ENCODE peak calls at places on chromosomes 1 and 21, in five cellular contexts. One of them, this sample, is unnamed.

GRCh38 chr1:70979313-70979712 is 68.3 kb downstream of the PTGER3 start:
- DNase-seq in naive thymus-derived CD4-positive, alpha-beta T cell: no peak
- DNase-seq in IMR-90: no peak
- DNase-seq in upper lobe of right lung: no peak
- DNase-seq in tibial artery: no peak
- DNase-seq in this sample: no peak

GRCh38 chr1:178702141-178702540 is 22.9 kb upstream of the RALGPS2 start:
- DNase-seq in naive thymus-derived CD4-positive, alpha-beta T cell: no peak
- DNase-seq in IMR-90: peak; percentile 71
- DNase-seq in upper lobe of right lung: no peak
- DNase-seq in tibial artery: no peak
- DNase-seq in this sample: no peak

GRCh38 chr21:36321325-36322082 is 1.5 kb downstream of the MORC3 start:
- DNase-seq in naive thymus-derived CD4-positive, alpha-beta T cell: no peak
- DNase-seq in IMR-90: peak; percentile 35
- DNase-seq in upper lobe of right lung: no peak
- DNase-seq in tibial artery: no peak
- DNase-seq in this sample: peak; percentile 33

GRCh38 chr1:208089971-208090755 is 154.0 kb downstream of the PLXNA2 start:
- DNase-seq in naive thymus-derived CD4-positive, alpha-beta T cell: no peak
- DNase-seq in IMR-90: peak; percentile 36
- DNase-seq in upper lobe of right lung: no peak
- DNase-seq in tibial artery: no peak
- DNase-seq in this sample: no peak

GRCh38 chr1:247411583-247412295 is 4.2 kb upstream of the NLRP3 start:
- DNase-seq in naive thymus-derived CD4-positive, alpha-beta T cell: no peak
- DNase-seq in IMR-90: no peak
- DNase-seq in upper lobe of right lung: no peak
- DNase-seq in tibial artery: no peak
- DNase-seq in this sample: no peak

GRCh38 chr1:35622510-35623171 is 18.7 kb downstream of the PSMB2 start:
- DNase-seq in naive thymus-derived CD4-positive, alpha-beta T cell: no peak
- DNase-seq in IMR-90: no peak
- DNase-seq in upper lobe of right lung: no peak
- DNase-seq in tibial artery: no peak
- DNase-seq in this sample: no peak

GRCh38 chr1:219808790-219809189 is 119.6 kb downstream of the SLC30A10 start:
- DNase-seq in naive thymus-derived CD4-positive, alpha-beta T cell: no peak
- DNase-seq in IMR-90: no peak
- DNase-seq in upper lobe of right lung: no peak
- DNase-seq in tibial artery: no peak
- DNase-seq in this sample: no peak

GRCh38 chr1:205578780-205579571 is 52.8 kb downstream of the ELK4 start:
- DNase-seq in naive thymus-derived CD4-positive, alpha-beta T cell: no peak
- DNase-seq in IMR-90: no peak
- DNase-seq in upper lobe of right lung: peak; percentile 57
- DNase-seq in tibial artery: peak; percentile 39
- DNase-seq in this sample: no peak

GRCh38 chr1:244048566-244049141 is 2.4 kb upstream of the ZBTB18 start:
- DNase-seq in naive thymus-derived CD4-positive, alpha-beta T cell: peak; percentile 44
- DNase-seq in IMR-90: no peak
- DNase-seq in upper lobe of right lung: peak; percentile 86
- DNase-seq in tibial artery: no peak
- DNase-seq in this sample: no peak

GRCh38 chr1:46606255-46606965 is 2.3 kb upstream of the MKNK1 start:
- DNase-seq in naive thymus-derived CD4-positive, alpha-beta T cell: no peak
- DNase-seq in IMR-90: peak; percentile 25
- DNase-seq in upper lobe of right lung: no peak
- DNase-seq in tibial artery: no peak
- DNase-seq in this sample: no peak

GRCh38 chr1:194600716-194601115 is 1414.3 kb upstream of the B3GALT2 start:
- DNase-seq in naive thymus-derived CD4-positive, alpha-beta T cell: no peak
- DNase-seq in IMR-90: no peak
- DNase-seq in upper lobe of right lung: no peak
- DNase-seq in tibial artery: no peak
- DNase-seq in this sample: no peak

GRCh38 chr1:29136463-29136915 is 12.8 kb upstream of the TMEM200B start:
- DNase-seq in naive thymus-derived CD4-positive, alpha-beta T cell: no peak
- DNase-seq in IMR-90: peak; percentile 58
- DNase-seq in upper lobe of right lung: no peak
- DNase-seq in tibial artery: no peak
- DNase-seq in this sample: no peak

GRCh38 chr1:29129916-29130315 is 6.2 kb upstream of the TMEM200B start:
- DNase-seq in naive thymus-derived CD4-positive, alpha-beta T cell: no peak
- DNase-seq in IMR-90: no peak
- DNase-seq in upper lobe of right lung: no peak
- DNase-seq in tibial artery: no peak
- DNase-seq in this sample: no peak

GRCh38 chr1:29134695-29135028 is 11.0 kb upstream of the TMEM200B start:
- DNase-seq in naive thymus-derived CD4-positive, alpha-beta T cell: no peak
- DNase-seq in IMR-90: no peak
- DNase-seq in upper lobe of right lung: no peak
- DNase-seq in tibial artery: no peak
- DNase-seq in this sample: no peak

GRCh38 chr1:29128739-29129138 is 5.0 kb upstream of the TMEM200B start:
- DNase-seq in naive thymus-derived CD4-positive, alpha-beta T cell: no peak
- DNase-seq in IMR-90: no peak
- DNase-seq in upper lobe of right lung: no peak
- DNase-seq in tibial artery: no peak
- DNase-seq in this sample: peak; percentile 65

DNA sequence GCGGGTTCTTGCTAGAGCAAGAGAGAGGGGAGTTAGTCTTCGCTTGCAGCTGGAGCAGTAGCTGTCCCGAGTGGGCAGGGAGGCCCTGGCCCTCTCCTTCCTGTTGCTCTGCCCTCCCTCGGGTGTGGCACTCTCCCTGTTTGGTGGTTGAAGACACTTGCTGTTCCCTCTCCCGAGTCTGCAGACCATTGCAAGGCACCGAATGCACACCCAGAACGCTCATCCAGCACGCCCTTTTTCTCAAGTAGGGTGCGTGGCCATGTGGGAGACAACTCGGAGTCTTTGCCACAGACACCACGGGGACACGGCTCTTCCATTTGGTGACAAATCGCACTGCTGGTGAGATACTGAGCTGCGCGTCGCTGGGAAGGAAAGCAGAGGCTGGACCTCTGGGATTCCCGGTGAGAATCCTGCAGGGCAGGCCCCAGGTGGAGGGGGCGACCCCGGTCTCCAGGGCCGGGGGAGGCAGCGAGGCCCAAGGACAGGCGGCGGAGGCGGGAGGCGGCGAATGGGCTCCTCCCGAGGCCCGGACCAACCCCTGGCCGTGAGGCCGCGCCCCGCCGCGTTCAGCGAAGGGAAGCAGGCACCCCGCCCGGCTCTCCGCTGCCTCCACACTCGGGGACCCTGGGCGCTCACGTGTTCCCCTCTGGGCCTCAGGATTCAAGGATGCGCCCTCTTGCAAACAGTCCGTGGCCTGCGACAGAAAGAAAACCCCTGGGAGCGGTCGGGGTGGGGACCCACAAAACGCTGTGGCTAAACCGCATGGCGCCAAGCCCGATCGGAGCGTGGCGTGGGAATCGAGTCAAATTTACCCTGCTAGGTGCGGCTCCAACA is 10.4 kb upstream of the TMEM200B start:
- DNase-seq in naive thymus-derived CD4-positive, alpha-beta T cell: no peak
- DNase-seq in IMR-90: no peak
- DNase-seq in upper lobe of right lung: no peak
- DNase-seq in tibial artery: no peak
- DNase-seq in this sample: no peak
- H3K4me1 ChIP-seq in naive thymus-derived CD4-positive, alpha-beta T cell: no peaks in the 10 kb centered on the region
- H3K4me1 ChIP-seq in IMR-90: no peaks in the 10 kb centered on the region
- H3K4me1 ChIP-seq in upper lobe of right lung: no peaks in the 10 kb centered on the region
- H3K4me1 ChIP-seq in tibial artery: no peaks in the 10 kb centered on the region
- H3K4me1 ChIP-seq in this sample: no peaks in the 10 kb centered on the region

DNA sequence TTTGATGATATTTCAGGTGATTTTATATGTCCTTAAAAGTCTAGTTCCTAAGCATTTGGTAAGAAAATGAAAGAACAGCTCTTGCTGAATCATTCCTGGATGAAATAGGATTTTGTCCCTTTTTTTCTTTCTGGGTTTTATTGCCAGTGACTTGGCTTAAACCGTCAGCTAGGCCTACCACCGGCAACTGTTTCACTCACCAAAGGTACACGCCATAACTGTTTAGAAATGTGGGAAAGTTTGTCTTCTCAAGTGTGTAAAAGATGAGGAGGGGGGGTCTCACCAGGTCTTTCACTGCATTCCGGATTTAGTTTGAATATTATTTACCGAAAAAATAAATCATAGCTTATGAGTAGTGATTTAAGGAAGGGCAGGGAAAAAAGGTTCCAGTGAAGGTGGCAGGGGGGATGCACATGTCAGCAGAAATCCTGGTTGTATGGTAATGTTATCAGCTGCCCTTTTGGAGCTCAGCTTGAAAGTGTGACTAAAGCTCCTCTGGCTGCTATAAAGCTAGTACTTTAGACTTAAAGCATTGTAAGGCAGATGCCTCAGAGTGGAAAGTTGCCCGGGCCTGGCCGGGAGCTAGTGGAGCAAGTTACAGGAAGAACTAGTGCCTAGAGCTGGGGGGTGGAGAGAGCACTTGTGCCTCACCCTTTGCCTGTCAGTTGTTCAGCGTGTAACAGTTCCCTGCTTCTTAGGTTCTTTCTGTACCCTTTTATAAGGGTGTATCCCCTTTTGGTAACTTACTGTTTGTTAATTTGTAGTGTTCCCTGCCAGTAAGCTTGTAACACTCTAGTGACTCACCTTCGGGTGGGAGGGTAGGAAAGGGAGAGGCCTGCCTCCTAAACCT is 3.1 kb downstream of the ATP1A1 start:
- DNase-seq in naive thymus-derived CD4-positive, alpha-beta T cell: peak; percentile 50
- DNase-seq in IMR-90: peak; percentile 68
- DNase-seq in upper lobe of right lung: peak; percentile 89
- DNase-seq in tibial artery: peak; percentile 91
- DNase-seq in this sample: peak; percentile 96
- H3K27ac ChIP-seq in naive thymus-derived CD4-positive, alpha-beta T cell: peak overlapping the region; percentile 98
- H3K27ac ChIP-seq in IMR-90: peak overlapping the region; percentile 63
- H3K27ac ChIP-seq in upper lobe of right lung: peak overlapping the region; percentile 96
- H3K27ac ChIP-seq in tibial artery: peak overlapping the region; percentile 98
- H3K27ac ChIP-seq in this sample: peak overlapping the region; percentile 98

DNA sequence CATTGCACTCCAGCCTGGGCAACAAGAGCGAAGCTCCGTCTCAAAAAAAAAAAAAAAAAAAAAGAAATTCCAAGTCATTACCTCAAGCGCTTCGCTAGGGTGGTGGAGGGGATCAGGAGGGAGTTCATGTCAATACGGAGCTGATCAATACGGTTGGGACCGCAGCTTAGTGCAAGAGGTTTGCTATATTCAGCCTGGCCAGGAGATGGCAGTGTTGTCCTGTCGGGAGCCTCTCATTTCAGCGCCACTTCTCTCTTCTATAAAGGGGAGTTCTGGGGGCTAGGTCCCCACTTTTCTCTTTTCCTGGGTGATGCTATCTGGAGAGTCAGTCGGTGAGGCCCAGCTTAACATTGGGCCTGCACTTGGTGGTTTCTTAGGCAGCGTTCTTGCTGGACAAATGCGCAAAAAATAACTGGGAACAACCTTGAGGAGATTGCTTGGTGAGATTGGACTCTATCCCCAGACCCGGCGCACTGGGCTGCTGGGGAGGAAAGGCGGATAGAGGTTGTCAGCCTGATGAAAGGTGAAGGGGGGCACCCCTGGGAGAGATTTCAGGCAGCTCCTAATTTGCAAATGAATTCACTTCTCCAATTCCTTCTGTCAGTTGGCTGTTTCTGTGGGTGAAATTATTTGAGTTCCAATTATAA is 40.4 kb downstream of the KIAA0040 start:
- DNase-seq in naive thymus-derived CD4-positive, alpha-beta T cell: peak; percentile 69
- DNase-seq in IMR-90: peak; percentile 22
- DNase-seq in upper lobe of right lung: no peak
- DNase-seq in tibial artery: no peak
- DNase-seq in this sample: peak; percentile 58
- H3K4me1 ChIP-seq in naive thymus-derived CD4-positive, alpha-beta T cell: peaks cover 9% of the 10 kb centered on the region
- H3K4me1 ChIP-seq in IMR-90: no peaks in the 10 kb centered on the region
- H3K4me1 ChIP-seq in upper lobe of right lung: peaks cover 4% of the 10 kb centered on the region
- H3K4me1 ChIP-seq in tibial artery: no peaks in the 10 kb centered on the region
- H3K4me1 ChIP-seq in this sample: no peaks in the 10 kb centered on the region

GRCh38 chr21:40041446-40041845 is 174.2 kb downstream of the PCP4 start:
- DNase-seq in naive thymus-derived CD4-positive, alpha-beta T cell: no peak
- DNase-seq in IMR-90: no peak
- DNase-seq in upper lobe of right lung: no peak
- DNase-seq in tibial artery: no peak
- DNase-seq in this sample: no peak
- H3K27ac ChIP-seq in naive thymus-derived CD4-positive, alpha-beta T cell: no peak overlapping the region
- H3K27ac ChIP-seq in IMR-90: no peak overlapping the region
- H3K27ac ChIP-seq in upper lobe of right lung: no peak overlapping the region
- H3K27ac ChIP-seq in tibial artery: no peak overlapping the region
- H3K27ac ChIP-seq in this sample: no peak overlapping the region

This sample was measured in small intestine.